ENCODE peak calls at places on chromosomes 7 and 10, in five cellular contexts. S is prostate gland, P is sigmoid colon, G is GM23338, O is Panc1. Q is an unnamed sample.

GRCh38 chr7:77537595-77538185 is 595 bp downstream of the PTPN12 start:
- DNase-seq in S (peak), P (peak), G (peak), O (no peak), Q (peak)

GRCh38 chr10:19817251-19818046 is 1.2 kb downstream of the PLXDC2 start:
- DNase-seq in S (peak), P (peak), G (peak), O (no peak), Q (no peak)

GRCh38 chr10:110017940-110018339 is 10.2 kb downstream of the ADD3 start:
- DNase-seq in S (no peak), P (no peak), G (no peak), O (no peak), Q (no peak)

GRCh38 chr7:69018200-69018599 is 580.1 kb upstream of the AUTS2 start:
- DNase-seq in S (no peak), P (no peak), G (peak), O (no peak), Q (no peak)

GRCh38 chr10:90088008-90088322 is 386.6 kb downstream of the KIF20B start:
- DNase-seq in S (no peak), P (no peak), G (peak), O (no peak), Q (no peak)

GRCh38 chr7:157046681-157047080 is 36.2 kb upstream of the MNX1 start:
- DNase-seq in S (no peak), P (no peak), G (no peak), O (no peak), Q (no peak)

GRCh38 chr7:124720195-124720594 is 45.4 kb downstream of the GPR37 start:
- DNase-seq in S (no peak), P (no peak), G (no peak), O (no peak), Q (no peak)

GRCh38 chr7:104142147-104142546 is 65.7 kb downstream of the ORC5 start:
- DNase-seq in S (no peak), P (no peak), G (no peak), O (no peak), Q (no peak)

GRCh38 chr10:120336910-120337540 is 120.0 kb upstream of the PLPP4 start:
- DNase-seq in S (peak), P (no peak), G (peak), O (peak), Q (peak)

GRCh38 chr7:47092331-47092730 is 489.6 kb downstream of the TNS3 start:
- DNase-seq in S (no peak), P (no peak), G (no peak), O (no peak), Q (no peak)

GRCh38 chr7:47091141-47091540 is 490.8 kb downstream of the TNS3 start:
- DNase-seq in S (no peak), P (no peak), G (no peak), O (no peak), Q (no peak)

GRCh38 chr7:47094462-47094861 is 487.4 kb downstream of the TNS3 start:
- DNase-seq in S (no peak), P (no peak), G (no peak), O (no peak), Q (no peak)

GRCh38 chr7:47093835-47094234 is 488.1 kb downstream of the TNS3 start:
- DNase-seq in S (no peak), P (no peak), G (no peak), O (no peak), Q (no peak)

GRCh38 chr7:47093254-47093798 is 488.6 kb downstream of the TNS3 start:
- DNase-seq in S (no peak), P (no peak), G (no peak), O (no peak), Q (no peak)
- TF ChIP-seq POLR2AphosphoS5 in S (no peak), P (no peak), G (no peak), O (no peak), Q (no peak)

DNA sequence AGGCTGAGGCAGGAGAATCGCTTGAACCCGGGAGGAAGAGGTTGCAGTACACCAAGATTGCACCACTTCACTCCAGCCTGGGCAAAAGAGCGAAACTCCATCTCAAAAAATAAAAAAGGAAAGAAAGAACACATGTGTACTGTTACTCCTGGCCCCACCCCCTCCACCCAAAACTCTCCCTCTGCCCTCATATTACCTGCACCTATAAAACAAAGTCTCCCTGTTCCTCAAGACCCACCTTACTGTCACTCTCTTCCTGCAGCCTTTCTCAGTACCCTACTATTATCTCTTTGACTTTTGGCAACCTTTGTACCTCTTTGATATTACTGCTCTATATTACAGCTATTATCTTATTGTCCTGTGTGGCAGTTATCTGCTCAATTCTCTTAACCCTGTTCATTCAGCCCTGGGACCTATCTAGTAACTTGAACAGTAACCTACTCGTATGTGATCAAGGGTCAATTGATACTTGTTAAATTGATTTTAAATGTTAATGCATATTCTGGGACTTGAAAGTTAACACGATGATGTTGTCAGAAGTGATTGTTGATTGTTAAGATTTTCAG is 68.5 kb upstream of the CAPZA2 start:
- DNase-seq in S (no peak), P (no peak), G (no peak), O (no peak), Q (no peak)
- TF ChIP-seq POLR2AphosphoS5 in S (no peak), P (no peak), G (no peak), O (no peak), Q (no peak)

GRCh38 chr7:151273646-151274375 is 25.3 kb upstream of the SMARCD3 start:
- DNase-seq in S (no peak), P (no peak), G (no peak), O (no peak), Q (no peak)

GRCh38 chr7:151269511-151269910 is 21.0 kb upstream of the SMARCD3 start:
- DNase-seq in S (no peak), P (no peak), G (no peak), O (no peak), Q (no peak)

GRCh38 chr7:151272410-151272809 is 23.9 kb upstream of the SMARCD3 start:
- DNase-seq in S (peak), P (no peak), G (no peak), O (no peak), Q (no peak)

GRCh38 chr7:151272877-151273276 is 24.4 kb upstream of the SMARCD3 start:
- DNase-seq in S (no peak), P (no peak), G (no peak), O (no peak), Q (no peak)

DNA sequence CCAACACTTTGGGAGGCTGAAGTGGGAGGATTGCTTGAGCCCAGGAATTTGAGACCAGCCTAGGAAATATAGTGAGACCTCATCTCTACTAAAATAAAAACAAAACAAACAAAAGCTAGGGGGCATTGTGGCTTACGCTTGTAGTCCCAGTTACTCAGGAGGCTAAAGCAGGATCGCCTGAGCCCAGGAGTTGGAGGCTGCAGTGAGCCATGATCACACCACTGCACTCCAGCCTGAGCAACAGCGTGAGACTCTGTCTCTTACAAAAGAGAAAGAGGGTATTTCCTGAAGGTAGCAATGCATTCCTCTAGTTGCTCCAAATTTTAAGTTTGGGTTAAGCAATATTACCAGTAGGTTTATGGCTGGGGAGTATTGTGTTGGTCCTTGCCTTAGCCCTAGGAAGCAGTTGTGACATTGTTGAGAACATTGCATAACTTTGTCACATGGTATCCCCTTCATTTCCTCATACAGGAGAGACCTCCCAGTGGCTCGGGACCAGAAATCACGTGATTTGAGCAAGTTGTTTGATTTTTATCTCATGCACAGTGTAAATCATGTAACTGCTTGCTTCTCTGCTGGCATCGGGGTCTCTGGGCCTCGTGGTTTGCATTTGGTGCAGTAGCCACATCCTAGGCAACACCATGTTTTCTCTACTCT is 23.3 kb upstream of the SMARCD3 start:
- DNase-seq in S (peak), P (peak), G (no peak), O (no peak), Q (no peak)
- TF ChIP-seq POLR2AphosphoS5 in S (peak), P (peak), G (no peak), O (no peak), Q (no peak)

DNA sequence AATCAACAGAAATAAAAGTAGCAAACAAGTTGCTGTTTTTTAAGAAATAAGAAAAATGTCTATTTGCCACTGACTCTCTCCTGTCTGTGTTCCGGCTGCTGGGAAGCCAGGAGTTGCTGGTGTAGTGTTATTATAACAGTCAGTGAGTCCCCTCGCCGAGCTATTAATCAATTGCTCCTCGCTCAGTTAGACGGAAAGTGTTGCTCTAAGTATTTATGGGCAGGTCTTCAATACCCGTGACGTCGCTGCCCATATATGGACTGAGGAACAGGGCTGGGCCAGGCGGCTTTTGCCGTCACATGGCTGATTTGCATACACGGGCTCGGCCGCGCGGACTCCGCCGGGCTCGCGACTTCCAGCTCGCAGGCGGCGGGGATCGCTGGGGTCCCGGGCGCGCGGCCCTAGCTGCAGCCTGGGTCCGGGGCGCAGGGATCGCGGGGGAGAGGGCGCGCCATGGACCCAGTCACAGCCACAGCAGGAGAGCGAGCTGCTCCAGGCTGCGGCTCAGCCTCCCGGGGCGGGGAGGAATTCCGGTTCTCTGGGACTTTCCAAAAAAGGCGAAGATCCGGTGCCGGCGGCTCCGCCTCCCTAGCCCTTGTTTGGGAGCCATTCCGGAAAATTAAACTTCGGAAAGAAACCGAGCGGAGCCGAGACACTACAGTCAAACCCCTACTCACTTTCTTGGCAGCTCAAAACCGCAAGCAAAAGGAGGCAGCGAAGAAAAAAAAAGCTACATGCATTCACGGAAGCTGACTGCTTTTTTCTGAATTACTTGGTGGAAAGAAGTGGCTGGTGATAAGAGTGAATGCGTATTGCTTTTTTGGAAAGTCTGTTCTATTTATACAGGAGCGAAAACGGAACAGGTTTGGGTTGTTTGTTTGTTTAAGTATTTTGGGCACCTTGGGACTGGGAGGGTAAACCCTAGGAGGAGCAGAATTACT is at the start of gene EGR2:
- DNase-seq in S (peak), P (peak), G (peak), O (peak), Q (peak)
- TF ChIP-seq POLR2AphosphoS5 in S (peak), P (no peak), G (peak), O (no peak), Q (peak)